ENCODE peak calls at places on chromosomes 6 and 20, in eight cellular contexts. One of them, this sample, is unnamed.

GRCh38 chr6:85464722-85465150 is 14.9 kb downstream of the NT5E start:
- DNase-seq in fibroblast of pulmonary artery: peak
- DNase-seq in GM03348: peak
- DNase-seq in Panc1: peak
- DNase-seq in activated CD4-positive, alpha-beta T cell treated with anti-CD3 and anti-CD28 coated beads, Interleukin-2, amount 50 U/mL, for 48 hours: peak
- DNase-seq in natural killer cell: no peak
- DNase-seq in activated gamma-delta T cell treated with Interleukin-2 at 50 U/mL for 16 hours: no peak
- DNase-seq in spleen: no peak
- DNase-seq in this sample: peak

GRCh38 chr20:60572991-60573390 is 614.8 kb downstream of the CDH26 start:
- DNase-seq in fibroblast of pulmonary artery: no peak
- DNase-seq in spleen: no peak
- DNase-seq in Panc1: no peak
- DNase-seq in activated gamma-delta T cell treated with Interleukin-2 at 50 U/mL for 16 hours: no peak
- DNase-seq in GM03348: no peak
- DNase-seq in natural killer cell: no peak
- DNase-seq in activated CD4-positive, alpha-beta T cell treated with anti-CD3 and anti-CD28 coated beads, Interleukin-2, amount 50 U/mL, for 48 hours: no peak
- DNase-seq in this sample: peak

GRCh38 chr20:906703-907102 is 9.4 kb downstream of the ANGPT4 start:
- DNase-seq in activated gamma-delta T cell treated with Interleukin-2 at 50 U/mL for 16 hours: no peak
- DNase-seq in natural killer cell: no peak
- DNase-seq in activated CD4-positive, alpha-beta T cell treated with anti-CD3 and anti-CD28 coated beads, Interleukin-2, amount 50 U/mL, for 48 hours: no peak
- DNase-seq in spleen: peak
- DNase-seq in fibroblast of pulmonary artery: no peak
- DNase-seq in GM03348: no peak
- DNase-seq in Panc1: no peak
- DNase-seq in this sample: no peak

GRCh38 chr6:45717715-45718114 is 297.9 kb downstream of the CLIC5 start:
- DNase-seq in Panc1: no peak
- DNase-seq in GM03348: no peak
- DNase-seq in fibroblast of pulmonary artery: no peak
- DNase-seq in spleen: no peak
- DNase-seq in activated CD4-positive, alpha-beta T cell treated with anti-CD3 and anti-CD28 coated beads, Interleukin-2, amount 50 U/mL, for 48 hours: no peak
- DNase-seq in natural killer cell: no peak
- DNase-seq in activated gamma-delta T cell treated with Interleukin-2 at 50 U/mL for 16 hours: no peak
- DNase-seq in this sample: no peak

GRCh38 chr6:146814148-146814750 is 215.5 kb downstream of the ADGB start:
- DNase-seq in spleen: no peak
- DNase-seq in natural killer cell: no peak
- DNase-seq in activated gamma-delta T cell treated with Interleukin-2 at 50 U/mL for 16 hours: no peak
- DNase-seq in fibroblast of pulmonary artery: peak
- DNase-seq in GM03348: no peak
- DNase-seq in Panc1: no peak
- DNase-seq in activated CD4-positive, alpha-beta T cell treated with anti-CD3 and anti-CD28 coated beads, Interleukin-2, amount 50 U/mL, for 48 hours: no peak
- DNase-seq in this sample: no peak

GRCh38 chr6:11009353-11009752 is 34.8 kb downstream of the ELOVL2 start:
- DNase-seq in GM03348: peak
- DNase-seq in natural killer cell: no peak
- DNase-seq in activated gamma-delta T cell treated with Interleukin-2 at 50 U/mL for 16 hours: no peak
- DNase-seq in spleen: no peak
- DNase-seq in fibroblast of pulmonary artery: peak
- DNase-seq in activated CD4-positive, alpha-beta T cell treated with anti-CD3 and anti-CD28 coated beads, Interleukin-2, amount 50 U/mL, for 48 hours: no peak
- DNase-seq in Panc1: peak
- DNase-seq in this sample: peak

GRCh38 chr6:558089-558488 is 98.8 kb downstream of the HUS1B start:
- DNase-seq in fibroblast of pulmonary artery: peak
- DNase-seq in GM03348: peak
- DNase-seq in natural killer cell: no peak
- DNase-seq in activated CD4-positive, alpha-beta T cell treated with anti-CD3 and anti-CD28 coated beads, Interleukin-2, amount 50 U/mL, for 48 hours: no peak
- DNase-seq in Panc1: no peak
- DNase-seq in activated gamma-delta T cell treated with Interleukin-2 at 50 U/mL for 16 hours: no peak
- DNase-seq in spleen: no peak
- DNase-seq in this sample: peak

GRCh38 chr6:86963352-86963751 is 26.0 kb downstream of the HTR1E start:
- DNase-seq in GM03348: no peak
- DNase-seq in Panc1: no peak
- DNase-seq in activated gamma-delta T cell treated with Interleukin-2 at 50 U/mL for 16 hours: no peak
- DNase-seq in activated CD4-positive, alpha-beta T cell treated with anti-CD3 and anti-CD28 coated beads, Interleukin-2, amount 50 U/mL, for 48 hours: no peak
- DNase-seq in spleen: no peak
- DNase-seq in fibroblast of pulmonary artery: no peak
- DNase-seq in natural killer cell: no peak
- DNase-seq in this sample: peak

GRCh38 chr6:8181162-8181909 is 79.0 kb upstream of the EEF1E1 start:
- DNase-seq in fibroblast of pulmonary artery: no peak
- DNase-seq in activated gamma-delta T cell treated with Interleukin-2 at 50 U/mL for 16 hours: no peak
- DNase-seq in Panc1: no peak
- DNase-seq in spleen: no peak
- DNase-seq in activated CD4-positive, alpha-beta T cell treated with anti-CD3 and anti-CD28 coated beads, Interleukin-2, amount 50 U/mL, for 48 hours: no peak
- DNase-seq in GM03348: no peak
- DNase-seq in natural killer cell: no peak
- DNase-seq in this sample: no peak

GRCh38 chr6:2909718-2910117 is 6.6 kb upstream of the SERPINB9 start:
- DNase-seq in GM03348: no peak
- DNase-seq in Panc1: no peak
- DNase-seq in fibroblast of pulmonary artery: no peak
- DNase-seq in activated CD4-positive, alpha-beta T cell treated with anti-CD3 and anti-CD28 coated beads, Interleukin-2, amount 50 U/mL, for 48 hours: no peak
- DNase-seq in spleen: no peak
- DNase-seq in activated gamma-delta T cell treated with Interleukin-2 at 50 U/mL for 16 hours: no peak
- DNase-seq in natural killer cell: no peak
- DNase-seq in this sample: peak

GRCh38 chr6:14177413-14178082 is 60.0 kb downstream of the CD83 start:
- DNase-seq in activated gamma-delta T cell treated with Interleukin-2 at 50 U/mL for 16 hours: no peak
- DNase-seq in Panc1: no peak
- DNase-seq in spleen: no peak
- DNase-seq in natural killer cell: no peak
- DNase-seq in activated CD4-positive, alpha-beta T cell treated with anti-CD3 and anti-CD28 coated beads, Interleukin-2, amount 50 U/mL, for 48 hours: no peak
- DNase-seq in fibroblast of pulmonary artery: no peak
- DNase-seq in GM03348: no peak
- DNase-seq in this sample: peak

GRCh38 chr20:43681468-43681942 is 14.6 kb downstream of the MYBL2 start:
- DNase-seq in fibroblast of pulmonary artery: no peak
- DNase-seq in spleen: peak
- DNase-seq in activated gamma-delta T cell treated with Interleukin-2 at 50 U/mL for 16 hours: no peak
- DNase-seq in natural killer cell: no peak
- DNase-seq in activated CD4-positive, alpha-beta T cell treated with anti-CD3 and anti-CD28 coated beads, Interleukin-2, amount 50 U/mL, for 48 hours: no peak
- DNase-seq in Panc1: no peak
- DNase-seq in GM03348: no peak
- DNase-seq in this sample: peak

GRCh38 chr20:50543326-50543725 is 33.1 kb downstream of the PTPN1 start:
- DNase-seq in GM03348: no peak
- DNase-seq in activated CD4-positive, alpha-beta T cell treated with anti-CD3 and anti-CD28 coated beads, Interleukin-2, amount 50 U/mL, for 48 hours: no peak
- DNase-seq in fibroblast of pulmonary artery: no peak
- DNase-seq in natural killer cell: no peak
- DNase-seq in activated gamma-delta T cell treated with Interleukin-2 at 50 U/mL for 16 hours: no peak
- DNase-seq in spleen: no peak
- DNase-seq in Panc1: no peak
- DNase-seq in this sample: no peak

GRCh38 chr6:35259946-35260626 is 551 bp downstream of the ZNF76 start:
- DNase-seq in natural killer cell: peak
- DNase-seq in spleen: no peak
- DNase-seq in Panc1: no peak
- DNase-seq in fibroblast of pulmonary artery: peak
- DNase-seq in activated gamma-delta T cell treated with Interleukin-2 at 50 U/mL for 16 hours: peak
- DNase-seq in activated CD4-positive, alpha-beta T cell treated with anti-CD3 and anti-CD28 coated beads, Interleukin-2, amount 50 U/mL, for 48 hours: peak
- DNase-seq in GM03348: peak
- DNase-seq in this sample: peak

GRCh38 chr6:121590438-121590837 is 155.0 kb downstream of the GJA1 start:
- DNase-seq in natural killer cell: no peak
- DNase-seq in activated gamma-delta T cell treated with Interleukin-2 at 50 U/mL for 16 hours: no peak
- DNase-seq in activated CD4-positive, alpha-beta T cell treated with anti-CD3 and anti-CD28 coated beads, Interleukin-2, amount 50 U/mL, for 48 hours: no peak
- DNase-seq in GM03348: no peak
- DNase-seq in fibroblast of pulmonary artery: peak
- DNase-seq in spleen: no peak
- DNase-seq in Panc1: no peak
- DNase-seq in this sample: peak

GRCh38 chr20:41466836-41467619 is 100.4 kb upstream of the EMILIN3 start:
- DNase-seq in GM03348: no peak
- DNase-seq in spleen: no peak
- DNase-seq in activated gamma-delta T cell treated with Interleukin-2 at 50 U/mL for 16 hours: no peak
- DNase-seq in activated CD4-positive, alpha-beta T cell treated with anti-CD3 and anti-CD28 coated beads, Interleukin-2, amount 50 U/mL, for 48 hours: no peak
- DNase-seq in natural killer cell: no peak
- DNase-seq in Panc1: no peak
- DNase-seq in fibroblast of pulmonary artery: no peak
- DNase-seq in this sample: no peak

GRCh38 chr6:109117346-109118035 is 22.2 kb downstream of the CEP57L1 start:
- DNase-seq in Panc1: no peak
- DNase-seq in fibroblast of pulmonary artery: no peak
- DNase-seq in natural killer cell: no peak
- DNase-seq in spleen: no peak
- DNase-seq in activated gamma-delta T cell treated with Interleukin-2 at 50 U/mL for 16 hours: no peak
- DNase-seq in activated CD4-positive, alpha-beta T cell treated with anti-CD3 and anti-CD28 coated beads, Interleukin-2, amount 50 U/mL, for 48 hours: no peak
- DNase-seq in GM03348: no peak
- DNase-seq in this sample: no peak

GRCh38 chr20:48295445-48295903 is 510.2 kb upstream of the SULF2 start:
- DNase-seq in natural killer cell: no peak
- DNase-seq in spleen: no peak
- DNase-seq in fibroblast of pulmonary artery: peak
- DNase-seq in Panc1: peak
- DNase-seq in GM03348: peak
- DNase-seq in activated gamma-delta T cell treated with Interleukin-2 at 50 U/mL for 16 hours: no peak
- DNase-seq in activated CD4-positive, alpha-beta T cell treated with anti-CD3 and anti-CD28 coated beads, Interleukin-2, amount 50 U/mL, for 48 hours: no peak
- DNase-seq in this sample: peak